ENCODE peak calls at places on chromosome 10, in eight cellular contexts. One of them, this sample, is unnamed.

GRCh38 chr10:15461353-15462108 is 90.4 kb upstream of the FAM171A1 start:
- DNase-seq in choroid plexus epithelial cell: peak; percentile 88
- DNase-seq in NCI-H1694 treated with DMSO at 0.1 percent for 48 hours: no peak
- DNase-seq in GM23338: no peak
- DNase-seq in body of pancreas: peak; percentile 44
- DNase-seq in fibroblast of lung: peak; percentile 68
- DNase-seq in activated CD4-positive, alpha-beta T cell treated with anti-CD3 and anti-CD28 coated beads, Interleukin-2, amount 50 U/mL, for 1 hour: no peak
- DNase-seq in cerebellar cortex: no peak
- DNase-seq in this sample: peak; percentile 22

GRCh38 chr10:125102821-125103220 is 57.5 kb downstream of the CTBP2 start:
- DNase-seq in choroid plexus epithelial cell: no peak
- DNase-seq in NCI-H1694 treated with DMSO at 0.1 percent for 48 hours: no peak
- DNase-seq in GM23338: no peak
- DNase-seq in body of pancreas: peak; percentile 38
- DNase-seq in fibroblast of lung: no peak
- DNase-seq in activated CD4-positive, alpha-beta T cell treated with anti-CD3 and anti-CD28 coated beads, Interleukin-2, amount 50 U/mL, for 1 hour: no peak
- DNase-seq in cerebellar cortex: peak; percentile 74
- DNase-seq in this sample: no peak

GRCh38 chr10:132992433-132993215 is 50.3 kb upstream of the CFAP46 start:
- DNase-seq in choroid plexus epithelial cell: no peak
- DNase-seq in NCI-H1694 treated with DMSO at 0.1 percent for 48 hours: no peak
- DNase-seq in GM23338: no peak
- DNase-seq in body of pancreas: no peak
- DNase-seq in fibroblast of lung: no peak
- DNase-seq in activated CD4-positive, alpha-beta T cell treated with anti-CD3 and anti-CD28 coated beads, Interleukin-2, amount 50 U/mL, for 1 hour: no peak
- DNase-seq in cerebellar cortex: no peak
- DNase-seq in this sample: no peak

GRCh38 chr10:124058346-124059003 is 34.9 kb downstream of the CHST15 start:
- DNase-seq in choroid plexus epithelial cell: peak; percentile 23
- DNase-seq in NCI-H1694 treated with DMSO at 0.1 percent for 48 hours: no peak
- DNase-seq in GM23338: no peak
- DNase-seq in body of pancreas: no peak
- DNase-seq in fibroblast of lung: peak; percentile 29
- DNase-seq in activated CD4-positive, alpha-beta T cell treated with anti-CD3 and anti-CD28 coated beads, Interleukin-2, amount 50 U/mL, for 1 hour: no peak
- DNase-seq in cerebellar cortex: no peak
- DNase-seq in this sample: no peak

GRCh38 chr10:133056651-133057178 is 31.0 kb upstream of the ADGRA1 start:
- DNase-seq in choroid plexus epithelial cell: no peak
- DNase-seq in NCI-H1694 treated with DMSO at 0.1 percent for 48 hours: no peak
- DNase-seq in GM23338: no peak
- DNase-seq in body of pancreas: no peak
- DNase-seq in fibroblast of lung: no peak
- DNase-seq in activated CD4-positive, alpha-beta T cell treated with anti-CD3 and anti-CD28 coated beads, Interleukin-2, amount 50 U/mL, for 1 hour: no peak
- DNase-seq in cerebellar cortex: no peak
- DNase-seq in this sample: no peak

GRCh38 chr10:79249156-79250121 is 97.8 kb upstream of the PPIF start:
- DNase-seq in choroid plexus epithelial cell: no peak
- DNase-seq in NCI-H1694 treated with DMSO at 0.1 percent for 48 hours: no peak
- DNase-seq in GM23338: no peak
- DNase-seq in body of pancreas: no peak
- DNase-seq in fibroblast of lung: no peak
- DNase-seq in activated CD4-positive, alpha-beta T cell treated with anti-CD3 and anti-CD28 coated beads, Interleukin-2, amount 50 U/mL, for 1 hour: no peak
- DNase-seq in cerebellar cortex: no peak
- DNase-seq in this sample: peak; percentile 76

GRCh38 chr10:97059006-97059871 is 126.5 kb downstream of the SLIT1 start:
- DNase-seq in choroid plexus epithelial cell: no peak
- DNase-seq in NCI-H1694 treated with DMSO at 0.1 percent for 48 hours: no peak
- DNase-seq in GM23338: peak; percentile 83
- DNase-seq in body of pancreas: no peak
- DNase-seq in fibroblast of lung: no peak
- DNase-seq in activated CD4-positive, alpha-beta T cell treated with anti-CD3 and anti-CD28 coated beads, Interleukin-2, amount 50 U/mL, for 1 hour: no peak
- DNase-seq in cerebellar cortex: peak; percentile 90
- DNase-seq in this sample: no peak

GRCh38 chr10:29924436-29924835 is 134.9 kb downstream of the JCAD start:
- DNase-seq in choroid plexus epithelial cell: no peak
- DNase-seq in NCI-H1694 treated with DMSO at 0.1 percent for 48 hours: no peak
- DNase-seq in GM23338: no peak
- DNase-seq in body of pancreas: no peak
- DNase-seq in fibroblast of lung: no peak
- DNase-seq in activated CD4-positive, alpha-beta T cell treated with anti-CD3 and anti-CD28 coated beads, Interleukin-2, amount 50 U/mL, for 1 hour: no peak
- DNase-seq in cerebellar cortex: no peak
- DNase-seq in this sample: no peak

GRCh38 chr10:5550250-5550545 is 25.4 kb downstream of the CALML3 start:
- DNase-seq in choroid plexus epithelial cell: no peak
- DNase-seq in NCI-H1694 treated with DMSO at 0.1 percent for 48 hours: no peak
- DNase-seq in GM23338: no peak
- DNase-seq in body of pancreas: no peak
- DNase-seq in fibroblast of lung: no peak
- DNase-seq in activated CD4-positive, alpha-beta T cell treated with anti-CD3 and anti-CD28 coated beads, Interleukin-2, amount 50 U/mL, for 1 hour: no peak
- DNase-seq in cerebellar cortex: no peak
- DNase-seq in this sample: no peak

GRCh38 chr10:67602268-67602950 is 93.6 kb downstream of the CTNNA3 start:
- DNase-seq in choroid plexus epithelial cell: peak; percentile 83
- DNase-seq in NCI-H1694 treated with DMSO at 0.1 percent for 48 hours: no peak
- DNase-seq in GM23338: no peak
- DNase-seq in body of pancreas: no peak
- DNase-seq in fibroblast of lung: peak; percentile 83
- DNase-seq in activated CD4-positive, alpha-beta T cell treated with anti-CD3 and anti-CD28 coated beads, Interleukin-2, amount 50 U/mL, for 1 hour: no peak
- DNase-seq in cerebellar cortex: no peak
- DNase-seq in this sample: no peak

GRCh38 chr10:77949167-77949566 is 22.6 kb upstream of the DLG5 start:
- DNase-seq in choroid plexus epithelial cell: peak; percentile 50
- DNase-seq in NCI-H1694 treated with DMSO at 0.1 percent for 48 hours: no peak
- DNase-seq in GM23338: peak; percentile 88
- DNase-seq in body of pancreas: no peak
- DNase-seq in fibroblast of lung: peak; percentile 21
- DNase-seq in activated CD4-positive, alpha-beta T cell treated with anti-CD3 and anti-CD28 coated beads, Interleukin-2, amount 50 U/mL, for 1 hour: no peak
- DNase-seq in cerebellar cortex: peak; percentile 59
- DNase-seq in this sample: no peak

GRCh38 chr10:5538446-5538845 is 13.7 kb downstream of the CALML3 start:
- DNase-seq in choroid plexus epithelial cell: peak; percentile 64
- DNase-seq in NCI-H1694 treated with DMSO at 0.1 percent for 48 hours: no peak
- DNase-seq in GM23338: no peak
- DNase-seq in body of pancreas: no peak
- DNase-seq in fibroblast of lung: peak; percentile 47
- DNase-seq in activated CD4-positive, alpha-beta T cell treated with anti-CD3 and anti-CD28 coated beads, Interleukin-2, amount 50 U/mL, for 1 hour: no peak
- DNase-seq in cerebellar cortex: no peak
- DNase-seq in this sample: no peak

GRCh38 chr10:38094923-38095574 is 912 bp downstream of the ZNF37A start:
- DNase-seq in choroid plexus epithelial cell: no peak
- DNase-seq in NCI-H1694 treated with DMSO at 0.1 percent for 48 hours: no peak
- DNase-seq in GM23338: no peak
- DNase-seq in body of pancreas: no peak
- DNase-seq in fibroblast of lung: peak; percentile 19
- DNase-seq in activated CD4-positive, alpha-beta T cell treated with anti-CD3 and anti-CD28 coated beads, Interleukin-2, amount 50 U/mL, for 1 hour: no peak
- DNase-seq in cerebellar cortex: no peak
- DNase-seq in this sample: peak; percentile 16

GRCh38 chr10:824497-824896 is 107.0 kb downstream of the LARP4B start:
- DNase-seq in choroid plexus epithelial cell: no peak
- DNase-seq in NCI-H1694 treated with DMSO at 0.1 percent for 48 hours: no peak
- DNase-seq in GM23338: no peak
- DNase-seq in body of pancreas: no peak
- DNase-seq in fibroblast of lung: no peak
- DNase-seq in activated CD4-positive, alpha-beta T cell treated with anti-CD3 and anti-CD28 coated beads, Interleukin-2, amount 50 U/mL, for 1 hour: no peak
- DNase-seq in cerebellar cortex: no peak
- DNase-seq in this sample: no peak

GRCh38 chr10:17227367-17228080 is 517 bp upstream of the VIM start:
- DNase-seq in choroid plexus epithelial cell: peak; percentile 58
- DNase-seq in NCI-H1694 treated with DMSO at 0.1 percent for 48 hours: no peak
- DNase-seq in GM23338: peak; percentile 46
- DNase-seq in body of pancreas: no peak
- DNase-seq in fibroblast of lung: peak; percentile 47
- DNase-seq in activated CD4-positive, alpha-beta T cell treated with anti-CD3 and anti-CD28 coated beads, Interleukin-2, amount 50 U/mL, for 1 hour: peak; percentile 32
- DNase-seq in cerebellar cortex: no peak
- DNase-seq in this sample: peak; percentile 57

GRCh38 chr10:86974484-86974883 is 6.2 kb downstream of the ADIRF start:
- DNase-seq in choroid plexus epithelial cell: no peak
- DNase-seq in NCI-H1694 treated with DMSO at 0.1 percent for 48 hours: no peak
- DNase-seq in GM23338: no peak
- DNase-seq in body of pancreas: no peak
- DNase-seq in fibroblast of lung: no peak
- DNase-seq in activated CD4-positive, alpha-beta T cell treated with anti-CD3 and anti-CD28 coated beads, Interleukin-2, amount 50 U/mL, for 1 hour: no peak
- DNase-seq in cerebellar cortex: no peak
- DNase-seq in this sample: no peak

GRCh38 chr10:15748137-15748536 is 28.4 kb upstream of the ITGA8 start:
- DNase-seq in choroid plexus epithelial cell: peak; percentile 10
- DNase-seq in NCI-H1694 treated with DMSO at 0.1 percent for 48 hours: no peak
- DNase-seq in GM23338: no peak
- DNase-seq in body of pancreas: no peak
- DNase-seq in fibroblast of lung: peak; percentile 47
- DNase-seq in activated CD4-positive, alpha-beta T cell treated with anti-CD3 and anti-CD28 coated beads, Interleukin-2, amount 50 U/mL, for 1 hour: no peak
- DNase-seq in cerebellar cortex: no peak
- DNase-seq in this sample: no peak

GRCh38 chr10:6811153-6811552 is 231.1 kb upstream of the PRKCQ start:
- DNase-seq in choroid plexus epithelial cell: no peak
- DNase-seq in NCI-H1694 treated with DMSO at 0.1 percent for 48 hours: no peak
- DNase-seq in GM23338: no peak
- DNase-seq in body of pancreas: no peak
- DNase-seq in fibroblast of lung: no peak
- DNase-seq in activated CD4-positive, alpha-beta T cell treated with anti-CD3 and anti-CD28 coated beads, Interleukin-2, amount 50 U/mL, for 1 hour: no peak
- DNase-seq in cerebellar cortex: no peak
- DNase-seq in this sample: no peak

GRCh38 chr10:130804281-130804680 is 507.2 kb downstream of the TCERG1L start:
- DNase-seq in choroid plexus epithelial cell: no peak
- DNase-seq in NCI-H1694 treated with DMSO at 0.1 percent for 48 hours: no peak
- DNase-seq in GM23338: no peak
- DNase-seq in body of pancreas: no peak
- DNase-seq in fibroblast of lung: no peak
- DNase-seq in activated CD4-positive, alpha-beta T cell treated with anti-CD3 and anti-CD28 coated beads, Interleukin-2, amount 50 U/mL, for 1 hour: no peak
- DNase-seq in cerebellar cortex: no peak
- DNase-seq in this sample: no peak

GRCh38 chr10:44682516-44682915 is 228.6 kb upstream of the TMEM72 start:
- DNase-seq in choroid plexus epithelial cell: peak; percentile 36
- DNase-seq in NCI-H1694 treated with DMSO at 0.1 percent for 48 hours: no peak
- DNase-seq in GM23338: peak; percentile 3
- DNase-seq in body of pancreas: no peak
- DNase-seq in fibroblast of lung: no peak
- DNase-seq in activated CD4-positive, alpha-beta T cell treated with anti-CD3 and anti-CD28 coated beads, Interleukin-2, amount 50 U/mL, for 1 hour: no peak
- DNase-seq in cerebellar cortex: no peak
- DNase-seq in this sample: no peak

GRCh38 chr10:79088176-79088575 is 19.4 kb downstream of the ZMIZ1 start:
- DNase-seq in choroid plexus epithelial cell: no peak
- DNase-seq in NCI-H1694 treated with DMSO at 0.1 percent for 48 hours: peak; percentile 66
- DNase-seq in GM23338: no peak
- DNase-seq in body of pancreas: peak; percentile 84
- DNase-seq in fibroblast of lung: no peak
- DNase-seq in activated CD4-positive, alpha-beta T cell treated with anti-CD3 and anti-CD28 coated beads, Interleukin-2, amount 50 U/mL, for 1 hour: no peak
- DNase-seq in cerebellar cortex: peak; percentile 48
- DNase-seq in this sample: no peak

GRCh38 chr10:123134915-123135414 is 805 bp upstream of the HMX3 start:
- DNase-seq in choroid plexus epithelial cell: no peak
- DNase-seq in NCI-H1694 treated with DMSO at 0.1 percent for 48 hours: no peak
- DNase-seq in GM23338: peak; percentile 42
- DNase-seq in body of pancreas: no peak
- DNase-seq in fibroblast of lung: no peak
- DNase-seq in activated CD4-positive, alpha-beta T cell treated with anti-CD3 and anti-CD28 coated beads, Interleukin-2, amount 50 U/mL, for 1 hour: no peak
- DNase-seq in cerebellar cortex: no peak
- DNase-seq in this sample: peak; percentile 68

GRCh38 chr10:30491204-30491603 is 57.2 kb downstream of the MAP3K8 start:
- DNase-seq in choroid plexus epithelial cell: peak; percentile 40
- DNase-seq in NCI-H1694 treated with DMSO at 0.1 percent for 48 hours: no peak
- DNase-seq in GM23338: no peak
- DNase-seq in body of pancreas: peak; percentile 44
- DNase-seq in fibroblast of lung: peak; percentile 91
- DNase-seq in activated CD4-positive, alpha-beta T cell treated with anti-CD3 and anti-CD28 coated beads, Interleukin-2, amount 50 U/mL, for 1 hour: no peak
- DNase-seq in cerebellar cortex: no peak
- DNase-seq in this sample: no peak

GRCh38 chr10:62038609-62039190 is 137.2 kb downstream of the ARID5B start:
- DNase-seq in choroid plexus epithelial cell: peak; percentile 90
- DNase-seq in NCI-H1694 treated with DMSO at 0.1 percent for 48 hours: peak; percentile 60
- DNase-seq in GM23338: peak; percentile 81
- DNase-seq in body of pancreas: peak; percentile 77
- DNase-seq in fibroblast of lung: peak; percentile 84
- DNase-seq in activated CD4-positive, alpha-beta T cell treated with anti-CD3 and anti-CD28 coated beads, Interleukin-2, amount 50 U/mL, for 1 hour: peak; percentile 77
- DNase-seq in cerebellar cortex: peak; percentile 68
- DNase-seq in this sample: peak; percentile 51

GRCh38 chr10:115572740-115573455 is 479.7 kb downstream of the ATRNL1 start:
- DNase-seq in choroid plexus epithelial cell: no peak
- DNase-seq in NCI-H1694 treated with DMSO at 0.1 percent for 48 hours: no peak
- DNase-seq in GM23338: peak; percentile 76
- DNase-seq in body of pancreas: no peak
- DNase-seq in fibroblast of lung: no peak
- DNase-seq in activated CD4-positive, alpha-beta T cell treated with anti-CD3 and anti-CD28 coated beads, Interleukin-2, amount 50 U/mL, for 1 hour: no peak
- DNase-seq in cerebellar cortex: no peak
- DNase-seq in this sample: peak; percentile 5

This sample was measured in GM20000.